ENCODE peak calls at places on chromosomes 2 and 18, in six cellular contexts. W is effector memory CD8-positive, alpha-beta T cell; S is HFFc6; G is CD4-positive, alpha-beta T cell; A is SHP77 treated with DMSO at 0.1 percent for 48 hours; D is G401. N is an unnamed sample.
A peak's percentile ranks its signal among the peaks of the same experiment; 100 is the strongest.

GRCh38 chr2:133680399-133681044 is 112.3 kb upstream of the NCKAP5 start:
- DNase-seq in W (no peak), A (peak; percentile 24), S (no peak), D (no peak), G (no peak), N (no peak)

GRCh38 chr18:35661483-35662146 is 80.1 kb downstream of the GALNT1 start:
- DNase-seq in D (peak; percentile 29), W (no peak), S (no peak), A (no peak), G (no peak), N (no peak)

GRCh38 chr2:220270506-220271070 is 643.2 kb downstream of the SLC4A3 start:
- DNase-seq in G (no peak), W (no peak), S (no peak), A (no peak), D (no peak), N (no peak)

GRCh38 chr2:104678181-104678580 is 175.7 kb upstream of the POU3F3 start:
- DNase-seq in W (no peak), A (no peak), S (no peak), G (no peak), D (no peak), N (no peak)

GRCh38 chr2:181312515-181312927 is 144.7 kb upstream of the ITGA4 start:
- DNase-seq in D (no peak), W (peak; percentile 15), G (no peak), A (no peak), S (no peak), N (no peak)

GRCh38 chr2:47360937-47361336 is 42.0 kb upstream of the MSH2 start:
- DNase-seq in W (no peak), G (no peak), D (no peak), A (no peak), S (peak; percentile 93), N (no peak)

GRCh38 chr2:42795871-42796301 is 3.5 kb upstream of the HAAO start:
- DNase-seq in W (no peak), D (no peak), A (no peak), S (no peak), G (no peak), N (no peak)

GRCh38 chr18:3402962-3403585 is 46.9 kb upstream of the TGIF1 start:
- DNase-seq in G (no peak), A (peak; percentile 3), D (peak; percentile 74), W (no peak), S (no peak), N (no peak)

GRCh38 chr2:177818412-177818811 is 254.2 kb downstream of the PDE11A start:
- DNase-seq in G (no peak), A (no peak), W (no peak), D (no peak), S (no peak), N (no peak)

GRCh38 chr2:28649481-28650260 is 102.0 kb upstream of the PPP1CB start:
- DNase-seq in A (no peak), W (no peak), D (no peak), G (no peak), S (peak; percentile 17), N (no peak)

GRCh38 chr2:211611621-211612020 is 927.0 kb downstream of the ERBB4 start:
- DNase-seq in A (no peak), G (no peak), S (no peak), W (no peak), D (no peak), N (no peak)

GRCh38 chr2:178796079-178796677 is 11.0 kb downstream of the TTN start:
- DNase-seq in G (no peak), S (peak; percentile 30), W (no peak), D (peak; percentile 8), A (no peak), N (no peak)

GRCh38 chr2:187851955-187852624 is 297.9 kb upstream of the TFPI start:
- DNase-seq in G (no peak), A (no peak), S (no peak), D (no peak), W (no peak), N (no peak)

GRCh38 chr18:13003466-13003896 is 12.3 kb downstream of the CEP192 start:
- DNase-seq in G (no peak), W (no peak), A (no peak), S (peak; percentile 82), D (peak; percentile 32), N (no peak)

GRCh38 chr2:176068037-176068832 is 15.5 kb downstream of the EVX2 start:
- DNase-seq in A (no peak), S (no peak), W (no peak), G (no peak), D (no peak), N (no peak)

GRCh38 chr18:25873833-25874232 is 216.6 kb downstream of the SS18 start:
- DNase-seq in S (no peak), G (no peak), W (no peak), A (no peak), D (no peak), N (no peak)

GRCh38 chr18:73270919-73271318 is 403.1 kb upstream of the NETO1 start:
- DNase-seq in G (no peak), W (no peak), S (no peak), D (no peak), A (peak; percentile 96), N (no peak)

GRCh38 chr2:6392966-6393365 is 472.7 kb downstream of the CMPK2 start:
- DNase-seq in D (no peak), W (no peak), S (no peak), G (no peak), A (no peak), N (no peak)

GRCh38 chr2:29628882-29629281 is 292.5 kb downstream of the ALK start:
- DNase-seq in W (no peak), S (no peak), D (no peak), G (no peak), A (no peak), N (no peak)

GRCh38 chr18:46152808-46153617 is 48.8 kb downstream of the HAUS1 start:
- DNase-seq in A (no peak), W (no peak), S (peak; percentile 18), D (peak; percentile 51), G (no peak), N (no peak)

GRCh38 chr2:215994901-215995300 is 18.4 kb downstream of the MREG start:
- DNase-seq in A (no peak), W (no peak), D (no peak), S (no peak), G (no peak), N (no peak)

GRCh38 chr2:160719116-160719515 is 225.5 kb upstream of the RBMS1 start:
- DNase-seq in W (no peak), D (no peak), A (no peak), G (no peak), S (peak; percentile 76), N (no peak)

N was measured in CD8-positive, alpha-beta memory T cell.